ENCODE peak calls at places on chromosomes 11 and 22, in nine cellular contexts. J is progenitor cell of endocrine pancreas; S is T47D; F is central memory CD8-positive, alpha-beta T cell; P is mucosa of gallbladder; K is activated T-helper 1 cell treated with anti-CD3 and anti-CD28 coated beads, Interleukin-2, amount 50 U/mL, for 16 hours; U is chondrocyte; A is Peyer's patch; N is T follicular helper cell. X is an unnamed sample.

GRCh38 chr22:44023404-44024287 is 456 bp upstream of the PARVB start:
- DNase-seq in K (peak), N (no peak), A (peak), S (peak), F (no peak), J (peak), P (peak), U (no peak), X (peak)

GRCh38 chr11:44609028-44609782 is 43.7 kb downstream of the CD82 start:
- DNase-seq in U (no peak), S (no peak), N (no peak), K (no peak), J (no peak), A (peak), F (no peak), P (no peak), X (peak)

GRCh38 chr22:19970479-19971275 is 29.1 kb upstream of the TXNRD2 start:
- DNase-seq in S (peak), J (peak), U (no peak), A (peak), N (peak), K (peak), F (peak), P (peak), X (peak)

GRCh38 chr22:25062378-25063095 is 110.0 kb downstream of the KIAA1671 start:
- DNase-seq in N (peak), J (no peak), K (peak), U (no peak), S (no peak), A (peak), P (no peak), F (peak), X (no peak)

GRCh38 chr22:36481393-36482168 is at the start of gene TXN2:
- DNase-seq in K (peak), P (peak), J (peak), N (peak), F (peak), A (peak), U (no peak), S (peak), X (peak)

GRCh38 chr11:18844753-18845367 is 53.3 kb upstream of the PTPN5 start:
- DNase-seq in P (no peak), F (no peak), S (peak), U (no peak), K (no peak), A (no peak), N (no peak), J (no peak), X (no peak)

GRCh38 chr11:11476971-11477645 is 124.1 kb upstream of the CSNK2A3 start:
- DNase-seq in P (no peak), S (no peak), K (no peak), J (no peak), U (no peak), A (no peak), N (no peak), F (no peak), X (no peak)

GRCh38 chr11:31628111-31628510 is 118.5 kb downstream of the ELP4 start:
- DNase-seq in P (no peak), U (no peak), K (no peak), F (no peak), J (no peak), S (no peak), A (no peak), N (no peak), X (no peak)

GRCh38 chr11:46675288-46675851 is 25.0 kb downstream of the ARHGAP1 start:
- DNase-seq in P (peak), K (no peak), U (peak), F (no peak), J (no peak), S (peak), A (no peak), N (no peak), X (no peak)

GRCh38 chr22:26461188-26461810 is 22.3 kb downstream of the HPS4 start:
- DNase-seq in N (peak), U (no peak), F (peak), P (peak), K (peak), A (peak), S (peak), J (peak), X (no peak)

GRCh38 chr11:35337136-35337918 is 82.0 kb downstream of the SLC1A2 start:
- DNase-seq in A (no peak), U (no peak), N (no peak), K (no peak), P (no peak), J (no peak), F (no peak), S (peak), X (no peak)

GRCh38 chr11:86202013-86202336 is 42.6 kb upstream of the EED start:
- DNase-seq in U (no peak), J (no peak), P (no peak), A (no peak), N (no peak), S (no peak), K (no peak), F (no peak), X (no peak)

GRCh38 chr22:49415219-49415951 is 412.3 kb downstream of the BRD1 start:
- DNase-seq in A (no peak), N (no peak), K (no peak), S (no peak), P (no peak), J (no peak), F (no peak), U (no peak), X (no peak)

GRCh38 chr22:21982338-21982965 is at the start of gene TOP3B:
- DNase-seq in F (peak), J (peak), K (peak), N (peak), S (peak), U (no peak), A (peak), P (peak), X (peak)

GRCh38 chr11:72216638-72217037 is at the start of gene FOLR2:
- DNase-seq in S (no peak), N (no peak), J (no peak), U (no peak), F (no peak), K (no peak), A (no peak), P (no peak), X (no peak)

GRCh38 chr11:63901660-63902059 is 15.3 kb downstream of the RCOR2 start:
- DNase-seq in P (no peak), S (peak), F (no peak), N (no peak), J (no peak), A (no peak), K (no peak), U (no peak), X (no peak)

GRCh38 chr11:94140154-94140655 is 11.6 kb downstream of the PANX1 start:
- DNase-seq in A (no peak), P (no peak), U (no peak), N (no peak), J (no peak), S (no peak), K (no peak), F (no peak), X (no peak)

GRCh38 chr11:945986-946385 is 20.3 kb downstream of the AP2A2 start:
- DNase-seq in N (no peak), S (no peak), P (no peak), A (no peak), U (no peak), F (no peak), J (no peak), K (no peak), X (no peak)

GRCh38 chr11:89220684-89221339 is 43.1 kb downstream of the TYR start:
- DNase-seq in F (no peak), A (no peak), N (no peak), K (no peak), S (no peak), U (no peak), P (no peak), J (no peak), X (no peak)

GRCh38 chr11:123736769-123737168 is 4.7 kb downstream of the ZNF202 start:
- DNase-seq in U (no peak), N (no peak), J (no peak), P (no peak), K (no peak), F (no peak), A (no peak), S (no peak), X (no peak)

GRCh38 chr11:59145534-59145933 is 2.9 kb downstream of the FAM111A start:
- DNase-seq in P (no peak), S (no peak), J (no peak), K (no peak), A (no peak), F (no peak), U (no peak), N (no peak), X (no peak)

GRCh38 chr11:16572946-16573345 is 165.5 kb upstream of the C11orf58 start:
- DNase-seq in S (no peak), N (no peak), P (no peak), U (no peak), J (no peak), F (no peak), A (no peak), K (no peak), X (no peak)

GRCh38 chr11:112822478-112823274 is 138.5 kb upstream of the NCAM1 start:
- DNase-seq in J (no peak), U (no peak), F (no peak), P (peak), S (no peak), A (no peak), K (no peak), N (no peak), X (no peak)

GRCh38 chr11:96168623-96169022 is 174.4 kb downstream of the MAML2 start:
- DNase-seq in S (no peak), N (no peak), K (no peak), A (no peak), J (no peak), F (no peak), U (no peak), P (peak), X (no peak)

GRCh38 chr22:22666307-22667091 is 22.1 kb downstream of the GGTLC2 start:
- DNase-seq in F (no peak), A (peak), U (no peak), N (no peak), S (peak), P (peak), J (peak), K (no peak), X (peak)

GRCh38 chr11:62875698-62876483 is 4.8 kb upstream of the SLC3A2 start:
- DNase-seq in K (no peak), P (no peak), S (peak), U (no peak), A (no peak), F (no peak), J (no peak), N (no peak), X (no peak)

GRCh38 chr11:69442012-69442806 is 39.3 kb upstream of the LINC01488 start:
- DNase-seq in S (peak), N (no peak), F (no peak), P (no peak), K (no peak), A (no peak), J (no peak), U (peak), X (no peak)

GRCh38 chr22:46918197-46918596 is 155.7 kb downstream of the TBC1D22A start:
- DNase-seq in S (no peak), F (no peak), K (no peak), P (no peak), U (no peak), A (no peak), J (no peak), N (no peak), X (no peak)

GRCh38 chr11:46069595-46069994 is 51.7 kb downstream of the PHF21A start:
- DNase-seq in P (no peak), N (no peak), J (no peak), U (no peak), S (no peak), A (no peak), F (no peak), K (no peak), X (no peak)

X was measured in stimulated activated naive B cell treated with anti-CD40 and anti-IgM and Interleukin-4, amounts not matched to agents 10 μg/mL and 1 μg/mL and 100 μg/mL, for 72 hours.